ENCODE peak calls at places on chromosomes 16 and 17, in five cellular contexts. Q is brain microvascular endothelial cell, G is GM23248, D is uterus, Y is NCI-H1048. N is an unnamed sample.

GRCh38 chr16:17301593-17302135 is 169.1 kb downstream of the XYLT1 start:
- DNase-seq in Q (no peak), G (no peak), D (no peak), Y (no peak), N (peak)

GRCh38 chr17:68197091-68197996 is 50.5 kb upstream of the AMZ2 start:
- DNase-seq in Q (no peak), G (no peak), D (no peak), Y (no peak), N (no peak)

GRCh38 chr17:43517615-43518386 is 28.3 kb downstream of the ETV4 start:
- DNase-seq in Q (peak), G (peak), D (no peak), Y (no peak), N (no peak)

GRCh38 chr16:49747654-49748053 is 108.3 kb downstream of the ZNF423 start:
- DNase-seq in Q (no peak), G (no peak), D (no peak), Y (no peak), N (no peak)

GRCh38 chr16:81553814-81554675 is 109.4 kb downstream of the CMIP start:
- DNase-seq in Q (no peak), G (no peak), D (no peak), Y (no peak), N (no peak)

GRCh38 chr17:17511971-17512858 is 16.0 kb upstream of the RASD1 start:
- DNase-seq in Q (peak), G (peak), D (peak), Y (no peak), N (peak)

GRCh38 chr17:29003289-29003688 is 2.5 kb downstream of the SEZ6 start:
- DNase-seq in Q (no peak), G (no peak), D (no peak), Y (no peak), N (no peak)

GRCh38 chr16:987846-988245 is 6.3 kb downstream of the SOX8 start:
- DNase-seq in Q (no peak), G (no peak), D (no peak), Y (no peak), N (no peak)

GRCh38 chr16:81774348-81774747 is 4.7 kb upstream of the PLCG2 start:
- DNase-seq in Q (no peak), G (no peak), D (peak), Y (no peak), N (no peak)

GRCh38 chr17:81391964-81392908 is 3.0 kb upstream of the BAHCC1 start:
- DNase-seq in Q (no peak), G (peak), D (peak), Y (no peak), N (peak)

GRCh38 chr17:3534881-3535252 is 22.7 kb downstream of the TRPV3 start:
- DNase-seq in Q (no peak), G (peak), D (no peak), Y (no peak), N (no peak)

GRCh38 chr17:43410557-43411368 is 12.0 kb downstream of the ARL4D start:
- DNase-seq in Q (no peak), G (peak), D (peak), Y (no peak), N (no peak)

GRCh38 chr17:36934759-36935630 is 2.3 kb upstream of the LHX1 start:
- DNase-seq in Q (no peak), G (no peak), D (no peak), Y (no peak), N (no peak)

GRCh38 chr16:16828913-16829398 is 450.0 kb downstream of the NPIPA7 start:
- DNase-seq in Q (no peak), G (no peak), D (no peak), Y (no peak), N (no peak)